ENCODE peak calls at places on chromosomes 11 and 22, in eight cellular contexts. P is NCI-H1092; B is stimulated activated CD4-positive, alpha-beta T cell treated with anti-CD3 and anti-CD28 coated beads, TNF-alpha, amount 100 ng/mL, for 48 hours; S is activated T-helper 9 cell treated with anti-CD3 and anti-CD28 coated beads, Interleukin-2, amount 50 U/mL, for 16 hours; Z is EH; G is ACHN; Y is HTR-8/SVneo; W is uterus. R is an unnamed sample.

GRCh38 chr11:132579686-132580085 is 952.6 kb downstream of the OPCML start:
- DNase-seq in Y (no peak), W (no peak), P (no peak), B (no peak), Z (no peak), S (no peak), G (no peak), R (no peak)

GRCh38 chr22:40345801-40346177 is 511 bp upstream of the ADSL start:
- DNase-seq in Y (peak; percentile 29), S (peak; percentile 51), P (peak; percentile 39), G (peak; percentile 40), Z (peak; percentile 50), W (no peak), B (peak; percentile 49), R (peak; percentile 39)

GRCh38 chr11:10125522-10126133 is 168.4 kb downstream of the SBF2 start:
- DNase-seq in G (no peak), W (no peak), Z (no peak), S (no peak), B (no peak), P (no peak), Y (no peak), R (no peak)

GRCh38 chr11:119592642-119593041 is 136.4 kb downstream of the NECTIN1 start:
- DNase-seq in W (peak; percentile 60), Z (no peak), S (no peak), P (no peak), B (no peak), G (no peak), Y (no peak), R (no peak)

GRCh38 chr11:20592741-20593140 is 6.7 kb upstream of the SLC6A5 start:
- DNase-seq in S (no peak), B (no peak), G (peak; percentile 18), W (no peak), Y (no peak), Z (no peak), P (no peak), R (no peak)

GRCh38 chr22:26826431-26826935 is 169.1 kb downstream of the MIAT start:
- DNase-seq in S (no peak), P (no peak), Y (no peak), G (no peak), Z (no peak), W (no peak), B (no peak), R (no peak)

GRCh38 chr11:117316197-117316961 is at the start of gene BACE1:
- DNase-seq in Z (peak; percentile 90), B (no peak), G (peak; percentile 84), W (peak; percentile 84), P (peak; percentile 91), Y (peak; percentile 92), S (no peak), R (no peak)

GRCh38 chr11:33062137-33062536 is 22.8 kb downstream of the TCP11L1 start:
- DNase-seq in W (no peak), P (no peak), Y (no peak), S (no peak), G (no peak), Z (peak; percentile 18), B (no peak), R (no peak)

GRCh38 chr11:126969865-126970479 is 30.6 kb downstream of the KIRREL3 start:
- DNase-seq in S (no peak), B (no peak), W (no peak), G (peak; percentile 66), P (peak; percentile 11), Z (peak; percentile 72), Y (peak; percentile 17), R (no peak)

GRCh38 chr11:67606150-67606476 is 623 bp upstream of the NDUFV1 start:
- DNase-seq in P (no peak), G (peak; percentile 11), B (no peak), Z (peak; percentile 39), W (no peak), S (no peak), Y (no peak), R (no peak)

GRCh38 chr11:46659908-46660307 is 40.5 kb downstream of the ARHGAP1 start:
- DNase-seq in Y (no peak), S (no peak), P (no peak), B (no peak), Z (peak; percentile 63), G (no peak), W (no peak), R (no peak)

GRCh38 chr11:70159612-70160570 is 43.2 kb upstream of the FADD start:
- DNase-seq in P (no peak), B (no peak), S (no peak), Y (no peak), Z (peak; percentile 64), G (peak; percentile 22), W (peak; percentile 54), R (no peak)

GRCh38 chr11:67006029-67006884 is 16.7 kb upstream of the SYT12 start:
- DNase-seq in S (no peak), G (no peak), B (peak; percentile 25), Z (peak; percentile 43), P (no peak), Y (peak; percentile 61), W (no peak), R (no peak)

GRCh38 chr22:41922336-41922735 is 4.3 kb downstream of the TNFRSF13C start:
- DNase-seq in B (no peak), Y (no peak), Z (no peak), W (no peak), G (no peak), S (no peak), P (no peak), R (no peak)

GRCh38 chr11:64787526-64788320 is 9.4 kb upstream of the SF1 start:
- DNase-seq in B (no peak), Z (peak; percentile 49), S (no peak), W (peak; percentile 42), G (peak; percentile 57), P (no peak), Y (peak; percentile 45), R (peak; percentile 53)

GRCh38 chr11:95111923-95112540 is 22.4 kb downstream of the ENDOD1 start:
- DNase-seq in Z (no peak), G (no peak), W (no peak), S (no peak), Y (no peak), B (no peak), P (no peak), R (no peak)

GRCh38 chr22:24938741-24939341 is 7.7 kb downstream of the LHFPL7 start:
- DNase-seq in B (peak; percentile 41), G (peak; percentile 49), W (no peak), P (peak; percentile 52), Z (peak; percentile 19), S (no peak), Y (no peak), R (peak; percentile 18)

R was measured in activated CD4-positive, alpha-beta T cell treated with anti-CD3 and anti-CD28 coated beads for 24 hours.